ENCODE peak calls at places on chromosome 15, in ten cellular contexts. D is endodermal cell, G is spleen, M is GM23248, V is psoas muscle, H is testis, E is colonic mucosa, N is K562, P is WERI-Rb-1, R is mucosa of descending colon. U is an unnamed sample.

GRCh38 chr15:68614621-68615035 is 35.8 kb downstream of the CORO2B start:
- DNase-seq in H (peak; percentile 33), D (peak; percentile 88), E (no peak), R (no peak), M (no peak), G (no peak), P (peak; percentile 93), V (no peak), N (no peak), U (peak; percentile 88)

GRCh38 chr15:68930268-68931022 is at the start of gene SPESP1:
- DNase-seq in M (peak; percentile 3), E (peak; percentile 76), H (peak; percentile 80), N (no peak), G (peak; percentile 91), V (peak; percentile 59), D (no peak), P (no peak), R (peak; percentile 82), U (peak; percentile 43)

GRCh38 chr15:100671124-100671680 is 68.8 kb downstream of the ASB7 start:
- DNase-seq in V (no peak), N (no peak), D (no peak), E (no peak), M (no peak), P (no peak), G (peak; percentile 48), H (no peak), R (no peak), U (no peak)

GRCh38 chr15:64216722-64217428 is 54.1 kb upstream of the PPIB start:
- DNase-seq in P (no peak), V (no peak), G (no peak), D (no peak), H (peak; percentile 90), R (no peak), E (no peak), N (peak; percentile 71), M (peak; percentile 36), U (no peak)

GRCh38 chr15:90315276-90315982 is 36.7 kb upstream of the ZNF774 start:
- DNase-seq in E (peak; percentile 88), H (peak; percentile 72), G (no peak), M (peak; percentile 83), P (no peak), N (no peak), R (peak; percentile 68), V (peak; percentile 68), D (no peak), U (no peak)

GRCh38 chr15:99925661-99926461 is 192.6 kb upstream of the LYSMD4 start:
- DNase-seq in P (peak; percentile 22), E (peak; percentile 80), G (peak; percentile 97), D (peak; percentile 82), V (peak; percentile 65), M (peak; percentile 29), R (peak; percentile 89), H (peak; percentile 46), N (peak; percentile 40), U (peak; percentile 74)

GRCh38 chr15:43748376-43748775 is 2.1 kb downstream of the PDIA3 start:
- DNase-seq in G (no peak), M (peak; percentile 67), E (no peak), N (no peak), D (no peak), R (no peak), V (no peak), H (no peak), P (no peak), U (no peak)

GRCh38 chr15:89408512-89409183 is 74.0 kb upstream of the POLG start:
- DNase-seq in G (no peak), V (no peak), R (no peak), D (no peak), N (no peak), E (no peak), H (no peak), M (peak; percentile 21), P (no peak), U (no peak)

DNA sequence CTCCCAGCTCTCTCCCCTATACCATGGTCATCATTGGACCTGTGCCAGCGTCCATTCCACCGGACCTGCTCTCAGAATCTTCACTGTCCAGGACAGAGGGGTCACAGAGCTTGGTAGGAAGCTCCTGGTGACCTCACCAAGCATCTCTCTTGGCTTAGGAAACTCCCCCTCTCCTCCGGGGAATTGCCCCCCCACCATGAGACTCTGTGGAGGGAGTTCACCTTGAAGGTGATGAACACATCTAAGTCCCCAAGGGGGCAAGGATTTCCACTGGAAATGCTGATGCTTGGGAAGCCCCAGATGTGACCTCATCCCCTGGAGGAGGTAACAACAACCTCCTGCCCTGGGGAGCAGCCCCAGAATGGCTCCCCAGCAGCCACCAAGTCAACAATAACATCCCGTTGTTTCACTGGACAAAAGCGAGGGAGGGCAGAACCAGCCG is 3.2 kb downstream of the SEMA7A start:
- DNase-seq in D (no peak), R (no peak), H (no peak), E (no peak), P (no peak), V (no peak), M (peak; percentile 41), G (no peak), N (no peak), U (no peak)
- H3K4me3 ChIP-seq in D (no peak overlapping the region), R (no peak overlapping the region), H (no peak overlapping the region), E (no peak overlapping the region), P (no peak overlapping the region), V (no peak overlapping the region), M (peak overlapping the region; percentile 100), G (peak overlapping the region; percentile 96), N (no peak overlapping the region), U (no peak overlapping the region)

GRCh38 chr15:52218816-52219215 is 27.6 kb upstream of the GNB5 start:
- DNase-seq in M (no peak), R (no peak), P (no peak), V (no peak), E (no peak), G (no peak), D (no peak), N (no peak), H (no peak), U (no peak)

GRCh38 chr15:52214553-52214952 is 23.4 kb upstream of the GNB5 start:
- DNase-seq in E (no peak), R (no peak), V (no peak), N (no peak), G (no peak), D (no peak), P (no peak), H (no peak), M (no peak), U (no peak)

GRCh38 chr15:52208306-52208946 is 17.2 kb upstream of the GNB5 start:
- DNase-seq in P (peak; percentile 84), V (peak; percentile 42), H (peak; percentile 91), R (peak; percentile 71), N (peak; percentile 70), D (peak; percentile 95), M (peak; percentile 81), G (peak; percentile 83), E (peak; percentile 63), U (peak; percentile 83)

GRCh38 chr15:52217186-52217585 is 26.0 kb upstream of the GNB5 start:
- DNase-seq in V (no peak), E (peak; percentile 24), R (no peak), H (no peak), D (peak; percentile 85), M (no peak), N (peak; percentile 9), G (no peak), P (peak; percentile 67), U (peak; percentile 35)

DNA sequence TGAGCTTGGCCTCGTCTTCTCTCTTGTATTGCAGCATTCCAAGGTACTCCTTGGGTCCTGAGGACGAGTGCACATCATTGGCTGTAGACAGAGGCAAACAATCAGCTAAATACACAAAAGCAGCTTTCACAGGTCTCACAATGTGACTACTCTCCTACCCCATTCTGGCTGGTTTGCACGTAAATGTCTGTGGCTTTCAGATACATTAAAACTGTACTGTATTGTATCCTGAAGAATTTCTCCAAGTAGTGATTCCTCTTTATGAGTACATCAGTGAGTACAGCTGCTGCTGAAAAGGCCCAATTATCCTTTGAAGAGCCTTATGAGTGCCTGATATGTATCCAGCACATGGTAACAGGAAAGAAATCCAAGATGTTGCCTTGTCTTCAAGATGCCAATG is 22.0 kb upstream of the GNB5 start:
- DNase-seq in D (no peak), V (no peak), M (no peak), R (no peak), G (no peak), H (no peak), N (no peak), E (no peak), P (no peak), U (no peak)
- H3K36me3 ChIP-seq in D (no peaks in the 10 kb centered on the region), V (no peaks in the 10 kb centered on the region), M (no peaks in the 10 kb centered on the region), R (no peaks in the 10 kb centered on the region), G (peaks cover 35% of the 10 kb centered on the region), H (no peaks in the 10 kb centered on the region), N (no peaks in the 10 kb centered on the region), E (no peaks in the 10 kb centered on the region), P (peaks cover 16% of the 10 kb centered on the region), U (peaks cover 20% of the 10 kb centered on the region)

GRCh38 chr15:93414576-93415231 is 325.7 kb upstream of the RGMA start:
- DNase-seq in V (no peak), D (peak; percentile 21), P (no peak), H (no peak), E (no peak), R (no peak), N (no peak), G (no peak), M (no peak), U (no peak)

GRCh38 chr15:93418566-93418965 is 329.6 kb upstream of the RGMA start:
- DNase-seq in R (no peak), V (no peak), M (no peak), N (no peak), G (no peak), H (no peak), D (peak; percentile 78), P (no peak), E (no peak), U (no peak)

GRCh38 chr15:93415576-93415975 is 326.6 kb upstream of the RGMA start:
- DNase-seq in H (no peak), M (no peak), E (no peak), N (no peak), G (no peak), P (no peak), R (no peak), V (no peak), D (peak; percentile 36), U (no peak)

GRCh38 chr15:93417156-93418077 is 328.4 kb upstream of the RGMA start:
- DNase-seq in V (peak; percentile 25), H (peak; percentile 21), P (no peak), R (no peak), M (no peak), D (peak; percentile 52), N (no peak), E (no peak), G (no peak), U (peak; percentile 33)

GRCh38 chr15:93413745-93414144 is 324.7 kb upstream of the RGMA start:
- DNase-seq in G (no peak), P (no peak), H (no peak), M (no peak), R (no peak), V (no peak), D (no peak), N (no peak), E (no peak), U (no peak)
- H3K4me3 ChIP-seq in G (no peak overlapping the region), P (no peak overlapping the region), H (no peak overlapping the region), M (no peak overlapping the region), R (no peak overlapping the region), V (no peak overlapping the region), D (no peak overlapping the region), N (no peak overlapping the region), E (no peak overlapping the region), U (no peak overlapping the region)

DNA sequence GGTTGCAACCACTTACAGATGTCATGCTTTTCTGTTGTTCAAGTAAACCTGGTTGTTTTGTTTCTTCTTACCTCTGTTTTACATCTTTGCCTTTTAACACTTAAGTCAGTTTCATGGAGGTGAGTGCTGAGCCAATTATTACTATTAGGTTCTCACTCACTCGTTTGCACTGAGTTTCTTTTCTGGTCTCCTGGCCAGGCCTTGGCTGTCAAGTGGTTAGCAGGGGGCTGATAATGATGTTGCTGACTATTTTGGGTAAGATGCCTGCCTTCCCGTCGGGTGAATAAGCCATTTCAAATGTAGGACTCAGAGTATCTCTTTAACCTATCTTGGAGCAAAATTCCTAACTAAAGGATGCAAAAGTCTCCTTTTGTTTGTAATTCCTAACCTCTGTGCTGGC is 78.5 kb downstream of the KLHL25 start:
- DNase-seq in R (no peak), N (no peak), D (no peak), G (no peak), M (no peak), E (no peak), H (no peak), V (no peak), P (no peak), U (no peak)
- H3K36me3 ChIP-seq in R (peaks cover 7% of the 10 kb centered on the region), N (no peaks in the 10 kb centered on the region), D (peaks cover 93% of the 10 kb centered on the region), G (peaks cover 100% of the 10 kb centered on the region), M (peaks cover 35% of the 10 kb centered on the region), E (peaks cover 15% of the 10 kb centered on the region), H (no peaks in the 10 kb centered on the region), V (peaks cover 12% of the 10 kb centered on the region), P (peaks cover 93% of the 10 kb centered on the region), U (peaks cover 7% of the 10 kb centered on the region)